ENCODE peak calls at places on chromosomes 5 and 9, in six cellular contexts. K, P, A, H, U and S are unnamed samples.

GRCh38 chr5:3601929-3602712 is 6.5 kb downstream of the IRX1 start:
- DNase-seq in K (no peak), H (no peak), A (no peak), U (no peak), P (no peak), S (peak)

GRCh38 chr5:36241636-36242533 is at the start of gene NADK2:
- DNase-seq in H (peak), K (peak), P (peak), U (peak), A (peak), S (peak)

GRCh38 chr5:171093598-171093997 is 215.4 kb upstream of the TLX3 start:
- DNase-seq in A (no peak), K (no peak), U (no peak), H (no peak), P (no peak), S (no peak)

GRCh38 chr9:115591584-115591984 is 473.6 kb upstream of the TNC start:
- DNase-seq in K (peak), A (peak), P (peak), H (peak), U (peak), S (peak)

GRCh38 chr5:142357469-142358090 is 32.8 kb upstream of the SPRY4 start:
- DNase-seq in A (peak), P (no peak), U (no peak), K (no peak), H (no peak), S (no peak)

GRCh38 chr9:34332370-34332964 is 3.1 kb downstream of the NUDT2 start:
- DNase-seq in H (peak), A (peak), K (peak), P (no peak), U (peak), S (peak)

GRCh38 chr5:40497573-40497972 is 182.1 kb upstream of the PTGER4 start:
- DNase-seq in U (peak), K (no peak), P (no peak), H (peak), A (no peak), S (peak)

GRCh38 chr5:159456722-159457462 is 126.6 kb upstream of the IL12B start:
- DNase-seq in U (no peak), A (peak), H (peak), P (no peak), K (no peak), S (peak)

GRCh38 chr5:115857621-115858349 is 16.1 kb downstream of the AP3S1 start:
- DNase-seq in H (peak), U (no peak), A (peak), K (no peak), P (no peak), S (peak)

GRCh38 chr5:72018158-72018803 is 89.0 kb upstream of the MAP1B start:
- DNase-seq in K (no peak), H (peak), P (peak), U (peak), A (peak), S (peak)

GRCh38 chr5:85893996-85894395 is 723.7 kb upstream of the COX7C start:
- DNase-seq in H (no peak), K (no peak), P (no peak), U (peak), A (no peak), S (peak)

GRCh38 chr5:150624334-150625163 is 15.9 kb upstream of the SYNPO start:
- DNase-seq in K (no peak), U (peak), A (no peak), H (no peak), P (peak), S (no peak)

GRCh38 chr9:98374385-98375051 is 119.1 kb upstream of the TBC1D2 start:
- DNase-seq in K (no peak), P (no peak), U (peak), H (peak), A (peak), S (peak)

GRCh38 chr9:469672-470040 is 255.0 kb downstream of the DOCK8 start:
- DNase-seq in K (no peak), H (no peak), A (no peak), P (peak), U (peak), S (no peak)

GRCh38 chr5:62331921-62332320 is 25.9 kb downstream of the KIF2A start:
- DNase-seq in H (no peak), A (no peak), P (no peak), U (no peak), K (no peak), S (no peak)

GRCh38 chr5:168645195-168645594 is 66.0 kb upstream of the PANK3 start:
- DNase-seq in P (no peak), K (no peak), A (no peak), H (no peak), U (no peak), S (no peak)

GRCh38 chr5:38112930-38113329 is 145.4 kb upstream of the EGFLAM start:
- DNase-seq in P (no peak), U (no peak), A (no peak), K (no peak), H (no peak), S (no peak)

GRCh38 chr9:114289106-114289505 is 33.8 kb upstream of the ORM1 start:
- DNase-seq in H (no peak), P (peak), U (no peak), A (no peak), K (no peak), S (no peak)

GRCh38 chr5:100520348-100520747 is 14.8 kb upstream of the FAM174A start:
- DNase-seq in U (peak), K (no peak), H (peak), P (peak), A (peak), S (peak)

GRCh38 chr9:100554935-100555401 is 22.9 kb upstream of the CAVIN4 start:
- DNase-seq in H (no peak), K (no peak), P (no peak), A (peak), U (no peak), S (no peak)

GRCh38 chr5:132479073-132479811 is 11.3 kb downstream of the IRF1 start:
- DNase-seq in U (no peak), H (no peak), K (no peak), A (no peak), P (no peak), S (no peak)

GRCh38 chr9:134962065-134962997 is 44.6 kb upstream of the FCN1 start:
- DNase-seq in H (no peak), K (no peak), A (no peak), P (no peak), U (no peak), S (no peak)

GRCh38 chr9:912776-913175 is 63.7 kb upstream of the DMRT3 start:
- DNase-seq in A (no peak), H (no peak), U (no peak), K (no peak), P (no peak), S (no peak)

GRCh38 chr5:171344936-171345608 is 36.0 kb downstream of the TLX3 start:
- DNase-seq in A (no peak), K (no peak), H (no peak), P (no peak), U (no peak), S (no peak)

GRCh38 chr5:96031811-96032261 is 70.2 kb upstream of the ELL2 start:
- DNase-seq in U (no peak), A (no peak), H (peak), P (no peak), K (no peak), S (no peak)

GRCh38 chr5:150044712-150045111 is 41.6 kb downstream of the CSF1R start:
- DNase-seq in A (peak), H (no peak), K (no peak), P (no peak), U (no peak), S (no peak)

GRCh38 chr5:134948929-134949328 is 18.8 kb upstream of the CATSPER3 start:
- DNase-seq in P (no peak), A (no peak), K (no peak), H (peak), U (no peak), S (no peak)

GRCh38 chr5:166671818-166672217 is 1619.6 kb upstream of the WWC1 start:
- DNase-seq in U (peak), H (no peak), K (no peak), A (peak), P (no peak), S (peak)

GRCh38 chr9:37559125-37559524 is 17.1 kb downstream of the FBXO10 start:
- DNase-seq in H (no peak), K (no peak), U (peak), A (no peak), P (no peak), S (no peak)

GRCh38 chr9:76188905-76189304 is 205.3 kb downstream of the RFK start:
- DNase-seq in K (no peak), H (no peak), P (no peak), A (no peak), U (no peak), S (no peak)

GRCh38 chr9:76191493-76191892 is 202.7 kb downstream of the RFK start:
- DNase-seq in A (no peak), U (no peak), H (no peak), P (no peak), K (no peak), S (no peak)

GRCh38 chr9:76194896-76195295 is 199.3 kb downstream of the RFK start:
- DNase-seq in K (no peak), U (no peak), P (no peak), H (no peak), A (no peak), S (no peak)

DNA sequence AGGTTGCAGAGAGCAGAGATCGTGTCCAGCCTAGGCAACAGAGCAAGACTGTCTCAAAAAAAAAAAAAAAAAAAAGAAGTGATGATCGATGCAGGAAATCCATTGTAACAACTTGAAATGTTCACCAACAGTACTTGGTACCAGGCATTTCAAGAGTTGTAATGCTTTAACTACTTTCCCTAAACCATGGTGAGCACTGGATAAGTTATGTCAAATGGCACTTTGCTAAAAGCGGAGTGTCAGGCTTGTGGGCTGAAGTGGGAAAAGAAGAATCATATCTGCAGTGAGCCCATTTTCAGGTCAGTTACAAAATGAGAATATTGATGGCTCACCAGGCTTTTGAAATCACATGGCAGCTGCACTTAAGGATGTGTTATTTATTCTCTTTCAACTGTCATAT is 202.2 kb downstream of the RFK start:
- DNase-seq in A (no peak), K (no peak), H (no peak), P (no peak), U (no peak), S (no peak)
- H3K4me2 ChIP-seq in A (no peak), K (no peak), H (no peak), P (no peak), U (no peak), S (no peak)

GRCh38 chr5:172564187-172564586 is 76.9 kb upstream of the NEURL1B start:
- DNase-seq in K (no peak), A (no peak), H (no peak), P (no peak), U (no peak), S (no peak)
- H3K4me2 ChIP-seq in K (no peak), A (no peak), H (no peak), P (no peak), U (no peak), S (no peak)

GRCh38 chr5:53434566-53434965 is 45.9 kb upstream of the FST start:
- DNase-seq in A (no peak), U (no peak), P (no peak), K (no peak), H (no peak), S (peak)

GRCh38 chr5:53442946-53443345 is 37.5 kb upstream of the FST start:
- DNase-seq in A (no peak), U (no peak), P (no peak), K (no peak), H (no peak), S (no peak)

GRCh38 chr5:53438486-53439472 is 41.6 kb upstream of the FST start:
- DNase-seq in K (no peak), U (no peak), H (peak), P (no peak), A (no peak), S (no peak)

GRCh38 chr5:53436480-53437191 is 43.8 kb upstream of the FST start:
- DNase-seq in K (no peak), A (no peak), P (no peak), H (no peak), U (no peak), S (no peak)

DNA sequence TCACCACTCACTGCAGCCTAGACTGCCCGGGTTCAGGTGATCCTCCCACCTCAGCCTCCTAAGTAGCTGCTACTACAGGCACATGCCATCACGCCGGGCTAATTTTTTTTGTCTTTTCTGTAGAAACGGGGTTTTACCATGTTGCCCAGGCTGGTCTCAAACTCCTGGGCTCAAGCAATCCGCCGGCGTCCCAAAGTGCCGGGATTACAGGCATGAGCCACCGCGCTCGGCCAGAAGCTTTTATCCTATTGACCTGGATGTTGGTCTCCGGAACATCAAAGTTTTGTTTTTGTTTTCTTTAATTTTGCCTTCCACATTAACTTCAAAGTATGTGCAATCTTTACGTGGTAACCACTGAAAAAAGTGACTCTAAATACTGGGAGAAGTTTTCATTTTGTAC is 42.4 kb upstream of the FST start:
- DNase-seq in H (no peak), K (no peak), U (no peak), P (no peak), A (no peak), S (no peak)
- H3K4me2 ChIP-seq in H (peak), K (no peak), U (no peak), P (no peak), A (no peak), S (no peak)

DNA sequence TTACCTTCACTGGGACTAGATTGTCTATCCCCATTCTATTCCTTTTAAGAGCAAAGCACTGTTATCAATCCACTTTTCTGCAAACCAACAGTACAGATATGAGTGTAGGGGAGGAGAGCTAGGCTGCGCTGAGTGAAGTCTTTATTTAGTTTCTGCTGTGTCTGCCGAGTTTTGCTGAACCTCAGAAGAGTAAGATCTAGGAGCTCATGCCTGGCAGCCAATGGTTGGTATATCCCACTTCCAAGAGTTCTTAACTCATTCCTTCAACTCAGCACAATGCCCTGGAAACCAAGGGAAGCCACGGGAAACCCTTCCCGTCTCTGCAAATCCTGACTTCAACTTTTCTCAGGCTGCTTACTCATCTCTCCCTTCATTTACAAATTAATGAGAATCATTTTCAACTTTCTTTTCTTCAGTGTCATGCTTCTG is 58.0 kb upstream of the JAK2 start:
- DNase-seq in H (no peak), U (peak), P (peak), K (no peak), A (no peak), S (peak)
- H3K4me2 ChIP-seq in H (no peak), U (peak), P (no peak), K (no peak), A (no peak), S (no peak)

DNA sequence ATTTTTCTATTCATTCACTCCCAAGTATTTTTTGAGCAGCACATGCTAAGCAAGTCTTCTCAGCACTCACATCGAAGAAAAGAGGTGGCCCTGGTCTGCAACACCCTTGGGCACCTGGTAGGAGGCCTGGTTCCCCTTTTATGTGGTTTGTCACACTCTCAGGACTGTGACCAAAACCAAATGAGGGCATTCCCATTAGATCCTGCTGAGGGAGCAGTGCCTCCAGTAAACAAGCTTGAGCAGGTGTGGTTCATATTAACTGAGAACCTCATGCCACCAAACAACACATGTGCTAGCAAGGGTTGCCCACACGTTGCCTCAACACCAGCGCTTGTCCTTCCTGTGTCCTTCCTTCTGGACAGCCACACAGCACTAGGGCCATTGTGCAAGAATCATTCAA is 26.9 kb upstream of the SYK start:
- DNase-seq in H (peak), K (no peak), A (no peak), U (peak), P (no peak), S (no peak)
- H3K4me2 ChIP-seq in H (no peak), K (no peak), A (no peak), U (no peak), P (no peak), S (no peak)

GRCh38 chr9:85964526-85964925 is 23.6 kb downstream of the NAA35 start:
- DNase-seq in H (no peak), A (no peak), P (no peak), U (no peak), K (no peak), S (no peak)
- H3K4me2 ChIP-seq in H (no peak), A (no peak), P (no peak), U (no peak), K (no peak), S (no peak)

DNA sequence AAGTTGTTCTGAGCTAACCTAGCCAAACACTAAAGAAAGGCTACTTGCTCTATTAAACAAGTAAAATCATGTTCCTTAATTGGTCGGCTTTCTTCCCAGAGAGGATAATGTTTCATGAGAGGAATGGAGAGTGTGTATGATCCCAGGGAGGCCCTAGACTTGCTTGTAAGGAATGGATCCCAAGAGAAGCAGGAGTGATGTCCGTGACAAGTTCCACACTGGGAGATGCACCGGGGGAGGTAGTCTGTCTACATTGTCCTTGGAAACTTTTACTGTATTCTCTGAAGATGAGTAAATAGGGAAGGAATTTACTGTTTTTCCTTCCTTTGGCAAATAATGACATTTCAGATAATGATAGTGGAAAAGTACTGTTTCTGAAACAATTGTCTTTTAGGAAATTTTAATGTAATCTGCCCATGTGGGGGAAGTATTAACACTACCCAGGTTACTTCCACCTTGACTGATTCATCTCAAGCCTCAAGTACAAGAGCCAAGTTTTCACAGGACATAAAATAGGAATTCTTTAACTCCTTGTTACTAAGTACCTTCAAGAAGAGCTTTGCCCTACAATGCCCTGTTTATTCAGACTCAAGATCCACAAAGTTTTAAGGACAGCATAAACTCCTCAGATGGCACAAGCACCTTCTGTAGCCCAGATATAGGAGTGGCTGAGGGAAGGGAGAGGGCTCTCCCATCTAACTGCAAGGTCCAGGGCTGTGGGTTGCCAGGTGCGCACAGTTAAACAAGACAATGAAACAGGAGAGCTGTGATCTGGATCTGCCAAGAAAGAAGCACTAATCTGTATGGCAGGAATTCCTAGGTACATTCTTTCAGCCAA is 152.1 kb downstream of the GNA14 start:
- DNase-seq in K (no peak), P (no peak), A (peak), U (peak), H (peak), S (peak)
- H3K4me2 ChIP-seq in K (no peak), P (no peak), A (no peak), U (no peak), H (peak), S (no peak)

GRCh38 chr9:137205126-137206069 is at the start of the genes NDOR1 and TMEM203:
- DNase-seq in P (peak), A (peak), K (peak), H (peak), U (peak), S (peak)
- H3K4me2 ChIP-seq in P (peak), A (peak), K (peak), H (peak), U (peak), S (peak)

DNA sequence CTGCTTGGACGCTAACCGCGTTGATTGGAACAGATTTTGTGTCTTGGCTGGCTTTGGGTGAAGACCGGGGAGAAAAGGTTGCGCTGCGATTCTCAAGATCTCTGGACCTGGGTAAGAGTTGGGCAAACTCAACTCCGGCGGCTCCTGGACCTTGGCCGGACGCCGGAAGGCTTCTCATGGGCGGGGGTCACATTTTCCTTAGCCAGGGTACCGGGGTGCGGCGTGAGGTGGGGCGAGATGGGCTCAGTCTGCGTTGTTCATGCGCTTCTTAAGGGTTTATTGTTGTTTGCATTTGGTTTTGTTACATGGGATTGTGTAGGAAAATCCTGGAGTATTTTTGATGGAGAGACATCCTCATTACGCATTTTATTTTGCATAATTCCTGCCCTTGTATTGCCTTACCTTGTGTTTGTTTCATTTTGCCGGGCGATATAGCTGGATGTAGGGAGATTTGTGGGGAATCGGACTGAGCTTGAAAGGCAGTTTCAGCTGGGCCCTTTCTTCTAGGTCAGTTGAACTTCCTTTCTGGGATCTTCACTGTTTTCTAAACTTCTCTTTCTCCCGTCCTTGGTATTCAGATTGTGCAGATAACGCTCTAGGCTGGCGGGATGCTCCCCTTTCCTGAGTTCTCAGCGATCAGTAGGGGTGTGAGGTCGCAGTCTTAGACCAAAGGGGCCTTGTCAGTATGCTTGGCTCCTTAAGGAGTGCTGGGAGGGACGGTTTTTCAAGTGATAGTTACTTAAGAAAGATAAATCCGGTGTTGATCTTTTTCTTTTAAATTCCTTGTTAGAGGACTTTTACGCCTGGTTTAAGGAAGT is 559 bp downstream of the MEGF10 start:
- DNase-seq in P (no peak), K (no peak), U (peak), H (no peak), A (no peak), S (peak)
- H3K4me2 ChIP-seq in P (peak), K (peak), U (peak), H (no peak), A (peak), S (peak)